ENCODE peak calls at places on chromosomes 13 and 19, in eight cellular contexts. A, F, U, L, H, X, C and G are unnamed samples.

GRCh38 chr19:5963855-5964254 is 14.1 kb downstream of the RANBP3 start:
- DNase-seq in A (no peak), F (no peak), U (no peak), L (no peak), H (no peak), X (no peak), C (no peak), G (no peak)

GRCh38 chr13:73366241-73366640 is 307.4 kb downstream of the KLF5 start:
- DNase-seq in A (no peak), F (no peak), U (no peak), L (no peak), H (no peak), X (no peak), C (no peak), G (no peak)

GRCh38 chr13:49314344-49314882 is 66.7 kb downstream of the CDADC1 start:
- DNase-seq in A (no peak), F (no peak), U (no peak), L (no peak), H (no peak), X (peak), C (no peak), G (no peak)

GRCh38 chr13:31044658-31045620 is 112.5 kb downstream of the TEX26 start:
- DNase-seq in A (no peak), F (no peak), U (no peak), L (no peak), H (no peak), X (no peak), C (no peak), G (no peak)

GRCh38 chr19:42185281-42185680 is 32.2 kb downstream of the DEDD2 start:
- DNase-seq in A (peak), F (no peak), U (no peak), L (no peak), H (no peak), X (no peak), C (no peak), G (peak)

GRCh38 chr19:15195987-15196682 is 4.7 kb downstream of the NOTCH3 start:
- DNase-seq in A (no peak), F (no peak), U (no peak), L (no peak), H (peak), X (no peak), C (no peak), G (no peak)

GRCh38 chr19:17797397-17798201 is 2.7 kb downstream of the B3GNT3 start:
- DNase-seq in A (no peak), F (no peak), U (no peak), L (no peak), H (peak), X (peak), C (no peak), G (no peak)

GRCh38 chr13:42333613-42334328 is 61.8 kb downstream of the AKAP11 start:
- DNase-seq in A (peak), F (no peak), U (no peak), L (no peak), H (peak), X (no peak), C (no peak), G (peak)

GRCh38 chr19:47779524-47780214 is 1.2 kb downstream of the SELENOW start:
- DNase-seq in A (no peak), F (peak), U (no peak), L (peak), H (no peak), X (no peak), C (peak), G (no peak)

GRCh38 chr13:51764184-51765141 is 39.5 kb downstream of the DHRS12 start:
- DNase-seq in A (peak), F (peak), U (peak), L (peak), H (no peak), X (peak), C (peak), G (peak)

GRCh38 chr19:55146078-55146647 is 2.8 kb downstream of the TNNT1 start:
- DNase-seq in A (no peak), F (no peak), U (no peak), L (no peak), H (peak), X (no peak), C (no peak), G (no peak)

DNA sequence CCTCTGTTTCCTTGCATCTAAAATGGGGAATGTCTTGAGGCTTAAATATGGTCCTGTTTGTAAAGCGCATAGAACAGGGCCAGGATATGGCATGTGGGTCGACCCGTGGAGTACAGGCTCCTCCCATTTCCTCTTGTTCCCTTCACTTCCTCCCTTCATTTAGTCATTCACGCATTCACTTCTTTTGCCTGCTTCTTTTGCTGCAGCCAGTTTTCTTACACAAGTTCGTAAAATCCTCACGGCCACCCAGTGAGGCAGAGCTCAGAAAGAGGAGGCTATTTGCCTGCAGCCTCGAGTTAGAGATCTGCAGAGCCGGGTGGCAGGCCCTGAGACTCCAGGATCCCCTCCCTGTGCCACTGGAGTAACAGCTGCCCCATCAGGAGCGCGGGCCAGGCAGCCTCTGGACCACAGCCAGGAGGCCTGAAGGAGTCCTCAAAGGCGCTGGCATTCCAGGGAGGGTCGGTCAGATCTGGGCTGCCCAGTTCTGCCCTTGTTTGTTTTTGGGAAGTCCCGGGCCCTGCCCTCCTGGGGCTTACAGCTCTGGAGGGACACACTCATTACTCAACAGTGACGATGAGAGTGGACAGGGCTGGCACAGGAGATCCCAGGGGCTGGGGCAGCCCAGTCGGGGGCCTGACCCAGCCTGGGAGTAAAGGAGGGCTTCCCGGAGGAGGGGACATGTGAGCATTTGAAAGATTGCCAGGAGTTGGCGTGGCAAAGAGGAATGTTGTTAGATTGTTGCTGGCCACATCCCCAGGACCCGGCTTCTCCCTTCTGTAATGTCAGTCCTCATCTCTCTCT is 4.6 kb downstream of the PPP5C start:
- DNase-seq in A (peak), F (peak), U (no peak), L (no peak), H (no peak), X (peak), C (peak), G (no peak)
- H3K27ac ChIP-seq in A (peak), F (peak), U (peak), L (no peak), H (no peak), X (peak), C (peak), G (peak)

DNA sequence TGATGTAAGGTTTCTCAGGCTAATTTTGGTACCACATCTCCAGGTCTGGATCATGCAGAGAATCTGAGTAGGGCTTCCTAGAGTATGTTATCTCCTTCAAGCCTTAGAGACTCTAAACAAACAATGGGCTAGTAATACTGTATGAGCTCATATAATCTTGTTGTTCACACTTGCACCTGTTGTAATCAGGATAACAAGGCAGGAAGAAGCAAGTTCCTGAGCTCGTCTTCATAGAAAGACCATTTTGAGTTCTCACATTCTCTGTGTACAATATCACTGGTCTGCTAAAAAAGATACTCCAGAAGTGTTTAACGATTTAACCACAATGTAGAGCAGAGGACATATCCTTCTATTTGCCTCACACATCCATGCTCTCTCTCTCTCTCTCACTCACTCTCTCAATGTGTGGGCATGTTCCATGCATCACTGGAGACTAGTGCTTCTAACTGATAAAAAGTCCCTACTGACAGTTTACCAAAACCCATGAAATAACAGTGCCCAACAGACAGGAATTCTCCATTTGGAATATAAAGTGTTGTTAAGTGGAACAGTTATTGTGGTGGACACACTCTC is 122.9 kb downstream of the MIPEP start:
- DNase-seq in A (no peak), F (no peak), U (no peak), L (no peak), H (no peak), X (no peak), C (no peak), G (no peak)
- H3K27ac ChIP-seq in A (no peak), F (no peak), U (no peak), L (no peak), H (no peak), X (no peak), C (no peak), G (no peak)

DNA sequence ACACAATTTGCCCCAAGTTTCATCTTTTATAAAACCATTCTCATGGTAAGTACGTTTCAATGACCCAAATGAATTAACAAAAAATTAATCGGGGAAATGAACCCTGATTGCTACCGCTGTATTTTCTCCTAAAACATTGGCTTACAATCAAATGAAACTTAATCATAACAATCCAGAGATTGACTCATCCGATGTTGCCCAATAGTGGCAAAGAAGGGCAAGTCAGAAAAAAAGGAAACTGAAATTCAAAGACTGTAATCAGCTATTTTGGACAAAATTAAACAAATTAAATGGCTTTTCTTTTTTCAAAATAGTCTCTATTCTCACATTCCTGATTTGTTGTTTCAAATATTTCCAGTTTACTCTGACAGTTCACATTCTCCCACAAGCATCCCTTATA is 3.9 kb upstream of the ACOD1 start:
- DNase-seq in A (no peak), F (no peak), U (no peak), L (no peak), H (no peak), X (no peak), C (no peak), G (no peak)
- H3K27ac ChIP-seq in A (no peak), F (no peak), U (no peak), L (no peak), H (no peak), X (no peak), C (no peak), G (no peak)

DNA sequence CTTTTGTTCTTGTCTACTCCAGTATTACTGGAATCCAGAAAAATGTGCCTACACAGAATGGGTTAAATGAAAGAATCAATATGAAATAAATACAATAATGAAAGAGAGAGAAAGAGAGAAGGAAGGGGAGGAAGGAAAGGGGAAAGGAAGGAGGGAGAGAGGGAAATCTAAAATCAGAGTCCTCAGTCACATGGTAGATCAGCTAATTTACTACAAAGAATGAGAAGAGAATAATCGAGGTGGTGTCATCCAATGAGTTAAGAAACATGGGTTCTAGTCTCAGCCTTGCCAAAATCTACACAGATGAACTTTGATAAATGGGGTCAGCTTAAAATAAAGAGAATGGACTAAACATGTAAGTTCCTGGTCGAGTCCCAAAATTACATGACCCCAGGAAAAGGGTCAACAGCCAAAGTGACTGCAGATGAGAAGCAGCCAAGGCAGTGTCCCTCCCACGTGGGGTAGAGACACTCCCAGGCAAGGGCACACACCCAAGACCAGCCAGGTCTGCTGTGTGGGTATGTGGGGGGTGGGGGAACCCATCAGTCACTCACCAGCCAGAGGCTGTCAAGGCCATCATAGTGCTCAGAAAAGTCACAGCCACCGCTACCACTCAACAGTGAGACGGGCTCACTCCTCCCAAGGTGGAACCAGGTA is 103.6 kb downstream of the STK24 start:
- DNase-seq in A (no peak), F (peak), U (no peak), L (no peak), H (no peak), X (no peak), C (peak), G (no peak)
- H3K27ac ChIP-seq in A (no peak), F (peak), U (no peak), L (no peak), H (no peak), X (no peak), C (no peak), G (peak)

DNA sequence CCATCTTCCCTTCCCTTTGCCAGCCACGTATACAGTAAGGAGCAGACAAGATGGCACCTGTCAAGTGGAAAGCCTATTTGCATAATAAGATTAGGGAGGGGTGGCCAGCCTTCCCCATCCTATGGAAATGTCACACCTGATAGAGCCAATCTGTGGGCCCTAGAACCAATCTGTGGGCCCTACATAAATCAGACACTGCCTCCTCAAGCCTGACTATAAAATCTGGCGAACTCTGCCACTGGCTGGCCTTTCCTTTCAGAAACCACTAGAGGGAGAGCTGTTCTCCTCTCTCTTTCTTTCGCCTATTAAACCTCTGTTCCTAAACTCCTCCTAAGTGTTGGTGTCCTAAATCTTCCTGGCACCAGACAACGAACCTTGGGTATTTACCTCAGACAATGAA is 231.5 kb upstream of the KLHL1 start:
- DNase-seq in A (no peak), F (no peak), U (no peak), L (no peak), H (peak), X (no peak), C (no peak), G (no peak)
- H3K27ac ChIP-seq in A (no peak), F (no peak), U (no peak), L (no peak), H (no peak), X (no peak), C (no peak), G (no peak)